ENCODE peak calls at places on chromosome 9, in six cellular contexts. R is fibroblast of mammary gland; O is foreskin fibroblast; S is Jurkat, Clone E6-1; E is GM23338; A is upper lobe of left lung. X is an unnamed sample.
A peak's percentile ranks its signal among the peaks of the same experiment; 100 is the strongest.

GRCh38 chr9:106771618-106772017 is 91.3 kb upstream of the ZNF462 start:
- DNase-seq in R (no peak), O (no peak), S (no peak), E (no peak), A (no peak), X (no peak)

GRCh38 chr9:15104826-15105420 is 194.7 kb upstream of the FREM1 start:
- DNase-seq in R (peak; percentile 47), O (peak; percentile 51), S (peak; percentile 43), E (peak; percentile 75), A (no peak), X (no peak)

GRCh38 chr9:117293199-117294114 is 121.4 kb downstream of the ASTN2 start:
- DNase-seq in R (no peak), O (no peak), S (no peak), E (no peak), A (no peak), X (no peak)

GRCh38 chr9:19992556-19992955 is 203.7 kb upstream of the SLC24A2 start:
- DNase-seq in R (peak; percentile 89), O (peak; percentile 90), S (peak; percentile 34), E (no peak), A (no peak), X (no peak)

GRCh38 chr9:6968271-6968670 is 210.5 kb downstream of the KDM4C start:
- DNase-seq in R (peak; percentile 60), O (peak; percentile 28), S (no peak), E (no peak), A (no peak), X (no peak)

GRCh38 chr9:33785914-33786313 is 9.4 kb upstream of the PRSS3 start:
- DNase-seq in R (peak; percentile 36), O (peak; percentile 22), S (peak; percentile 58), E (peak; percentile 63), A (no peak), X (no peak)

GRCh38 chr9:31253800-31254762 is 1130.4 kb upstream of the ACO1 start:
- DNase-seq in R (no peak), O (no peak), S (no peak), E (no peak), A (no peak), X (no peak)

GRCh38 chr9:135878528-135879236 is 28.7 kb downstream of the CAMSAP1 start:
- DNase-seq in R (no peak), O (no peak), S (no peak), E (no peak), A (no peak), X (no peak)

GRCh38 chr9:68560131-68560844 is 19.6 kb upstream of the TMEM252 start:
- DNase-seq in R (peak; percentile 70), O (peak; percentile 35), S (peak; percentile 32), E (peak; percentile 85), A (peak; percentile 78), X (peak; percentile 78)

GRCh38 chr9:128913048-128913900 is 7.5 kb upstream of the PHYHD1 start:
- DNase-seq in R (no peak), O (peak; percentile 78), S (no peak), E (no peak), A (peak; percentile 49), X (no peak)

GRCh38 chr9:128913995-128914772 is 6.6 kb upstream of the PHYHD1 start:
- DNase-seq in R (no peak), O (no peak), S (no peak), E (no peak), A (peak; percentile 81), X (no peak)

GRCh38 chr9:128910906-128911305 is 9.9 kb upstream of the PHYHD1 start:
- DNase-seq in R (no peak), O (no peak), S (no peak), E (no peak), A (no peak), X (no peak)

GRCh38 chr9:128911529-128912035 is 9.2 kb upstream of the PHYHD1 start:
- DNase-seq in R (peak; percentile 70), O (peak; percentile 90), S (no peak), E (peak; percentile 28), A (peak; percentile 71), X (peak; percentile 39)

GRCh38 chr9:128912270-128912853 is 8.4 kb upstream of the PHYHD1 start:
- DNase-seq in R (peak; percentile 89), O (peak; percentile 92), S (no peak), E (peak; percentile 53), A (peak; percentile 78), X (no peak)
- H3K4me3 ChIP-seq in R (no peak overlapping the region), O (no peak overlapping the region), S (no peak overlapping the region), E (no peak overlapping the region), A (peak overlapping the region; percentile 5), X (no peak overlapping the region)

GRCh38 chr9:129929467-129930125 is 94.3 kb downstream of the USP20 start:
- DNase-seq in R (no peak), O (no peak), S (no peak), E (no peak), A (no peak), X (no peak)

GRCh38 chr9:129933709-129934586 is 98.7 kb downstream of the USP20 start:
- DNase-seq in R (peak; percentile 38), O (peak; percentile 67), S (no peak), E (no peak), A (no peak), X (no peak)

GRCh38 chr9:129933215-129933614 is 98.0 kb downstream of the USP20 start:
- DNase-seq in R (no peak), O (no peak), S (no peak), E (no peak), A (no peak), X (no peak)

GRCh38 chr9:129930743-129931142 is 95.5 kb downstream of the USP20 start:
- DNase-seq in R (no peak), O (no peak), S (no peak), E (no peak), A (no peak), X (no peak)

DNA sequence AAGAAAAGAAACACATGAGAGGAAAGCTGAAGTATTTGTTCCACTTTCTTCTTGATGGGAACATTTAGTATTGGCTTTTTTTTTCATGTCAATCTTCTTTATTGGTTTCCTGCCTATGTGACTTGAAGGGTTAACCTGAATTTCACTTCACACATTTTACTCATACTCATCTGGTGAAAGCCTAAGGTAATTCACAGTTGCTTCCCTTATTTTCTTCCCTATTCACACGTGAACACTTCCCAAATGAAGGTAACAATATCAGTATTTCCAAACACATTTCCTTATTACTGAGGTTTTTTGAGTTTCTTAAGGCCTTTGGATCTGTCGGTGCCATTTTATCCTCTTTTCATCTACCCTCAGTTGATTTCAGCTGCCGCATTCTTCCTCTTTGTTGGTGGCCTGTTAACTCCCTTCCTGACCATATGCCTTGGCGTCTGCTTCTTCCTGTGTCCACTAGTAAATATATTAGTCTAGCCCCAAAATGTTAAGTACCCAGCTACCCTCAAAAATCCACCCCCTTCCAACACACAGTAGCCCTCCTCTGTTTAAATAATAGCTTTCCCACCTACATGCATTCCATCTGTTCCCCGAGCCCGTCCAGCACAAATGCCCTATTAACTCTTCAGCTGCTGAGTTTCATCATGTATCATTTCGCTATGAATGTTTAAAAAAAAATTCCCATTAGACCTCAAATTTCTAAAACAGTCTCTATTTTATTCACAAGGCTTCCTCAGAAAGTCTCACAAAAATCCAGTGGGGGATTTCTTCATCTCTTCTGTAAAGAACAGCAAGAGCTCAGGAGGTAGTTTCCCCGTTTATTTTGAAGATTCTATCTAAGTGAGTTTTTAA is 97.3 kb downstream of the USP20 start:
- DNase-seq in R (peak; percentile 39), O (peak; percentile 56), S (no peak), E (peak; percentile 19), A (no peak), X (no peak)
- H3K4me3 ChIP-seq in R (no peak overlapping the region), O (peak overlapping the region; percentile 17), S (no peak overlapping the region), E (no peak overlapping the region), A (no peak overlapping the region), X (no peak overlapping the region)

DNA sequence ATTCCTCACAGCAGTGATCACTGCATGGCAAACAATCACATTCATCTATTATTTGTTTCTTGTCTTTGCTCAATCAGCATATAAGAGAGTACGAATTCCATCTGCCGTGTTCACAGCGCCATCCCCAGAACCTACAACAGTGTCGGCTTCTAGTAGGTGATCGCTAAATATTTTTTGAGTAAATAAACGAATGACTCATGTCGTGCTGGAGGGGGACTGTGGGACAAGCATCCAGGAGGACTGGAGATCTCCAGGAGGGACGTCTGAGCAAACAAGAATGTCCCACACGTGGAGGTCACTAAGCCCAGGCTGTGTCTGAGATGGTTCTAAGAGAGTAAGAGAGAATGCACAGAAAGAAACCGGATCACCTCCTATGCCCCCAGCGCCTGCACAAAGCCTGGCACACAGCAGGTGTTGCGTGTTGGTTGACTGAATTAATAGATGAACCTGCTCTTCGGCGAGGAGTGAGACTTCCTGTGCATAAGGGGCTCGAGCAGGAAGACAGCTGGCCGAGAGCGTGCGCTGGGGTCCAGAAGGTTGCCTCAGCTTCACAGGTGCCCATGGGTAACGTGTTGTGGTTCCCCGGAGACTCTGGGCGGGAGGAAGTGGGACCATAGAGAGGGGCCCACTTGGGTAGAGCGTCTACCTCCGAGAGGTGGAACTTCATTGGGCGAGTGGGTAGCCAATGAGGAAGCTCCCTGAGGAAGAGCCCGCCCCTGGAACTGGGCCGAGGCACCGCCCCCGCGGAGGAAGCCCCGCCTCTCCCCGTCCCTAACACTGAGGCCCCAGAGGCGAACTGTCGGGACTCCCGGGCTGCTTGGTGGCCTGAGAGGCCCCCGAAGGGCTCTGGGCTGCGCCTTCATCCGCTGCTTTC is 193.0 kb downstream of the MELK start:
- DNase-seq in R (peak; percentile 45), O (peak; percentile 60), S (peak; percentile 96), E (peak; percentile 94), A (peak; percentile 77), X (peak; percentile 77)
- H3K4me3 ChIP-seq in R (no peak overlapping the region), O (no peak overlapping the region), S (peak overlapping the region; percentile 43), E (peak overlapping the region; percentile 51), A (peak overlapping the region; percentile 36), X (no peak overlapping the region)

GRCh38 chr9:127174386-127175318 is 52.2 kb upstream of the ANGPTL2 start:
- DNase-seq in R (no peak), O (no peak), S (no peak), E (no peak), A (no peak), X (no peak)

GRCh38 chr9:127177221-127177620 is 54.8 kb upstream of the ANGPTL2 start:
- DNase-seq in R (no peak), O (no peak), S (no peak), E (no peak), A (peak; percentile 15), X (no peak)

GRCh38 chr9:127176631-127177030 is 54.2 kb upstream of the ANGPTL2 start:
- DNase-seq in R (no peak), O (no peak), S (no peak), E (no peak), A (no peak), X (no peak)

GRCh38 chr9:127175764-127176163 is 53.3 kb upstream of the ANGPTL2 start:
- DNase-seq in R (no peak), O (no peak), S (no peak), E (no peak), A (no peak), X (no peak)

DNA sequence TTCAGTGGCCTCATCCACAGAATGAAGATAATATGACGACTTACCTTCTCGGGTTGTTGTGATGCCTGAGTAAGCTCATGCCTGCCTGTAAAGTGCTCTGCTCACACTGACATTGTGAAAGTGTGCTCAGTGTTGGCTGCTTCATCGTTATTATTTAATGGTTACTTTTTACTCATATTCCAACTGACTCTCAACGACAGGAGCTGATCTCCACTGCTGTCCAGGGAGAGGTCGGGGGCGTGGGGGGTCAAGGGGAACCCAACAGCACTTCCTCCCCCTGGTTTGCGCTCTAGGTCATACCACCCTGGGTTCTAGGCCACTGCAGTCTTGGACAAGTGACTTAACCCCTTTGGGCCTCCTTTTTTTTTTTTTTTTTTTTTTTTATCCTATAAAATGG is 52.9 kb upstream of the ANGPTL2 start:
- DNase-seq in R (no peak), O (no peak), S (no peak), E (no peak), A (no peak), X (no peak)
- H3K4me3 ChIP-seq in R (no peak overlapping the region), O (no peak overlapping the region), S (no peak overlapping the region), E (no peak overlapping the region), A (no peak overlapping the region), X (no peak overlapping the region)